ENCODE peak calls at places on chromosomes 7 and 10, in four cellular contexts. C is astrocyte of the spinal cord; F is naive thymus-derived CD8-positive, alpha-beta T cell; W is stimulated activated naive CD8-positive, alpha-beta T cell treated with anti-CD3 and anti-CD28 coated beads, Interleukin-15, Interleukin-2, amounts not matched to agents 100 U/mL and 50 U/mL, for 24 hours. A is an unnamed sample.

GRCh38 chr10:17523917-17524316 is 69.5 kb upstream of the ST8SIA6 start:
- DNase-seq in W (no peak), C (no peak), F (no peak), A (no peak)

GRCh38 chr7:75688200-75689136 is 50.3 kb downstream of the HIP1 start:
- DNase-seq in C (no peak), W (peak), F (no peak), A (no peak)

GRCh38 chr10:784759-785538 is 95.5 kb upstream of the DIP2C start:
- DNase-seq in W (peak), C (peak), F (no peak), A (peak)

GRCh38 chr7:6422926-6423632 is 24.7 kb downstream of the DAGLB start:
- DNase-seq in C (no peak), W (no peak), F (no peak), A (no peak)

GRCh38 chr10:113844091-113844490 is 9.8 kb downstream of the DCLRE1A start:
- DNase-seq in W (no peak), F (no peak), C (no peak), A (no peak)

GRCh38 chr7:27183682-27184341 is 1.2 kb downstream of the HOXA11 start:
- DNase-seq in C (no peak), F (no peak), W (no peak), A (no peak)

GRCh38 chr7:93968911-93969620 is 35.1 kb downstream of the BET1 start:
- DNase-seq in C (no peak), W (no peak), F (no peak), A (peak)

GRCh38 chr10:126160971-126161630 is 227.2 kb downstream of the ADAM12 start:
- DNase-seq in W (no peak), F (no peak), C (peak), A (peak)

GRCh38 chr7:95840953-95841950 is 68.9 kb downstream of the DYNC1I1 start:
- DNase-seq in C (no peak), W (no peak), F (no peak), A (no peak)

GRCh38 chr7:85773116-85773783 is 586.4 kb upstream of the SEMA3D start:
- DNase-seq in C (peak), F (no peak), W (no peak), A (peak)

GRCh38 chr7:131173148-131173890 is 154.4 kb upstream of the MKLN1 start:
- DNase-seq in F (no peak), W (no peak), C (peak), A (peak)

GRCh38 chr7:159321278-159321677 is 176.6 kb upstream of the VIPR2 start:
- DNase-seq in C (no peak), W (no peak), F (no peak), A (no peak)

GRCh38 chr7:139777304-139777890 is 401 bp downstream of the HIPK2 start:
- DNase-seq in C (no peak), F (peak), W (peak), A (no peak)

GRCh38 chr7:31384461-31384860 is 43.9 kb upstream of the NEUROD6 start:
- DNase-seq in F (no peak), W (no peak), C (no peak), A (no peak)

GRCh38 chr10:131968949-131969348 is 12.8 kb downstream of the BNIP3 start:
- DNase-seq in C (no peak), W (no peak), F (no peak), A (no peak)

GRCh38 chr10:101716891-101717659 is 22.1 kb upstream of the FBXW4 start:
- DNase-seq in C (no peak), W (no peak), F (no peak), A (no peak)

GRCh38 chr7:137539111-137539715 is 195.7 kb upstream of the PTN start:
- DNase-seq in C (peak), W (no peak), F (no peak), A (peak)

GRCh38 chr7:71130280-71130679 is 1.7 kb upstream of the GALNT17 start:
- DNase-seq in W (no peak), C (no peak), F (no peak), A (no peak)

GRCh38 chr10:103921750-103922195 is 3.8 kb upstream of the STN1 start:
- DNase-seq in F (peak), W (no peak), C (no peak), A (peak)